ENCODE peak calls at places on chromosomes 13 and 19, in seven cellular contexts. W is PC-9, M is astrocyte, P is heart right ventricle, N is thoracic aorta, Y is AG04449, J is pancreas. Z is an unnamed sample.

GRCh38 chr13:47327856-47328255 is 431.0 kb upstream of the HTR2A start:
- DNase-seq in J (no peak), P (no peak), W (no peak), Y (no peak), N (no peak), M (peak; percentile 67), Z (no peak)

GRCh38 chr19:49741210-49741844 is 21.8 kb downstream of the TSKS start:
- DNase-seq in W (no peak), P (no peak), M (no peak), J (no peak), Y (no peak), N (no peak), Z (peak; percentile 17)

GRCh38 chr13:50127726-50128291 is 112.6 kb downstream of the KCNRG start:
- DNase-seq in Y (no peak), J (no peak), M (no peak), N (no peak), W (no peak), P (no peak), Z (peak; percentile 19)

GRCh38 chr19:15248648-15249559 is 16.7 kb upstream of the EPHX3 start:
- DNase-seq in W (peak; percentile 82), M (peak; percentile 82), N (peak; percentile 64), Y (peak; percentile 75), P (peak; percentile 86), J (peak; percentile 65), Z (peak; percentile 92)

GRCh38 chr13:40352385-40352778 is 314.1 kb downstream of the FOXO1 start:
- DNase-seq in M (no peak), N (peak; percentile 10), J (peak; percentile 40), P (peak; percentile 18), W (no peak), Y (no peak), Z (peak; percentile 45)

GRCh38 chr13:49371943-49372636 is 71.8 kb downstream of the CAB39L start:
- DNase-seq in N (no peak), P (no peak), J (no peak), M (peak; percentile 61), Y (no peak), W (no peak), Z (peak; percentile 41)

GRCh38 chr13:83881917-83882625 is at the start of gene SLITRK1:
- DNase-seq in M (peak; percentile 60), W (no peak), N (no peak), J (peak; percentile 84), Y (no peak), P (peak; percentile 35), Z (peak; percentile 70)

GRCh38 chr19:5037936-5038335 is 69.0 kb downstream of the KDM4B start:
- DNase-seq in J (no peak), M (no peak), P (no peak), Y (no peak), N (no peak), W (no peak), Z (no peak)

GRCh38 chr19:10126213-10126639 is 6.5 kb upstream of the EIF3G start:
- DNase-seq in N (no peak), M (no peak), J (no peak), P (no peak), W (no peak), Y (no peak), Z (no peak)

GRCh38 chr19:3146677-3147100 is 10.9 kb downstream of the GNA15 start:
- DNase-seq in N (no peak), J (no peak), M (no peak), P (peak; percentile 55), Y (no peak), W (peak; percentile 37), Z (no peak)

GRCh38 chr13:75704194-75704941 is 68.2 kb downstream of the LMO7 start:
- DNase-seq in Y (peak; percentile 67), N (no peak), P (no peak), W (no peak), M (peak; percentile 96), J (no peak), Z (peak; percentile 76)

GRCh38 chr19:34365463-34366401 is 736 bp downstream of the GPI start:
- DNase-seq in Y (no peak), P (peak; percentile 52), M (peak; percentile 23), J (peak; percentile 41), N (no peak), W (peak; percentile 35), Z (peak; percentile 46)

GRCh38 chr13:53405616-53406015 is 377.0 kb downstream of the OLFM4 start:
- DNase-seq in P (no peak), J (no peak), N (no peak), M (no peak), W (no peak), Y (no peak), Z (no peak)

GRCh38 chr19:6793411-6793810 is 20.9 kb downstream of the VAV1 start:
- DNase-seq in P (no peak), N (no peak), W (no peak), Y (no peak), J (no peak), M (no peak), Z (no peak)

GRCh38 chr13:49110122-49110831 is 109.9 kb upstream of the MLNR start:
- DNase-seq in N (peak; percentile 16), W (peak; percentile 65), Y (peak; percentile 29), M (peak; percentile 82), P (peak; percentile 64), J (peak; percentile 71), Z (peak; percentile 94)

GRCh38 chr13:63455938-63456337 is 2040.3 kb upstream of the PCDH20 start:
- DNase-seq in N (no peak), W (no peak), M (no peak), P (no peak), Y (no peak), J (no peak), Z (peak; percentile 16)

GRCh38 chr19:49773663-49774305 is 7.0 kb downstream of the AP2A1 start:
- DNase-seq in N (no peak), W (no peak), P (no peak), M (no peak), Y (no peak), J (no peak), Z (no peak)

GRCh38 chr19:7225741-7226140 is 68.5 kb downstream of the INSR start:
- DNase-seq in M (no peak), P (no peak), W (no peak), N (no peak), Y (no peak), J (no peak), Z (no peak)

GRCh38 chr13:77338329-77338728 is 11.4 kb upstream of the MYCBP2 start:
- DNase-seq in N (no peak), Y (no peak), P (no peak), M (no peak), W (no peak), J (no peak), Z (no peak)

GRCh38 chr19:57978586-57979289 is 4.4 kb upstream of the C19orf18 start:
- DNase-seq in Y (no peak), W (no peak), M (no peak), N (no peak), J (no peak), P (no peak), Z (peak; percentile 9)

GRCh38 chr13:100039740-100040139 is 49.2 kb upstream of the PCCA start:
- DNase-seq in J (no peak), M (peak; percentile 2), P (no peak), N (no peak), Y (no peak), W (no peak), Z (peak; percentile 34)

GRCh38 chr19:21466627-21467026 is 38.8 kb upstream of the ZNF429 start:
- DNase-seq in Y (no peak), P (no peak), M (no peak), N (no peak), J (no peak), W (no peak), Z (no peak)

GRCh38 chr19:32498641-32499200 is 82.3 kb upstream of the PDCD5 start:
- DNase-seq in N (no peak), M (no peak), W (no peak), Y (no peak), P (no peak), J (no peak), Z (no peak)

GRCh38 chr19:35458821-35459391 is 10.8 kb downstream of the FFAR2 start:
- DNase-seq in M (no peak), N (no peak), P (no peak), W (no peak), J (peak; percentile 76), Y (no peak), Z (no peak)

GRCh38 chr13:30362005-30362788 is 54.8 kb upstream of the KATNAL1 start:
- DNase-seq in J (no peak), W (no peak), N (no peak), M (no peak), P (no peak), Y (no peak), Z (no peak)
- H3K4me3 ChIP-seq in J (no peak overlapping the region), W (no peak overlapping the region), N (no peak overlapping the region), M (no peak overlapping the region), P (no peak overlapping the region), Y (no peak overlapping the region), Z (no peak overlapping the region)

GRCh38 chr13:101451641-101452040 is 834 bp upstream of the ITGBL1 start:
- DNase-seq in Y (no peak), W (no peak), M (peak; percentile 62), P (no peak), J (no peak), N (no peak), Z (no peak)

GRCh38 chr13:101453784-101454201 is 1.3 kb downstream of the ITGBL1 start:
- DNase-seq in Y (no peak), J (peak; percentile 49), M (no peak), W (peak; percentile 84), P (peak; percentile 14), N (no peak), Z (no peak)

GRCh38 chr13:101450749-101451130 is 1.7 kb upstream of the ITGBL1 start:
- DNase-seq in W (no peak), J (no peak), P (no peak), M (no peak), Y (no peak), N (no peak), Z (no peak)

GRCh38 chr13:101454767-101455166 is 2.3 kb downstream of the ITGBL1 start:
- DNase-seq in W (peak; percentile 25), J (no peak), M (peak; percentile 81), P (no peak), Y (no peak), N (no peak), Z (peak; percentile 40)

GRCh38 chr13:101452519-101453485 is at the start of gene ITGBL1:
- DNase-seq in J (no peak), P (peak; percentile 27), N (no peak), Y (no peak), M (no peak), W (peak; percentile 23), Z (peak; percentile 64)
- TF ChIP-seq CTCF in J (no peak), P (no peak), N (no peak), Y (no peak), M (no peak), W (no peak), Z (peak; percentile 6)

DNA sequence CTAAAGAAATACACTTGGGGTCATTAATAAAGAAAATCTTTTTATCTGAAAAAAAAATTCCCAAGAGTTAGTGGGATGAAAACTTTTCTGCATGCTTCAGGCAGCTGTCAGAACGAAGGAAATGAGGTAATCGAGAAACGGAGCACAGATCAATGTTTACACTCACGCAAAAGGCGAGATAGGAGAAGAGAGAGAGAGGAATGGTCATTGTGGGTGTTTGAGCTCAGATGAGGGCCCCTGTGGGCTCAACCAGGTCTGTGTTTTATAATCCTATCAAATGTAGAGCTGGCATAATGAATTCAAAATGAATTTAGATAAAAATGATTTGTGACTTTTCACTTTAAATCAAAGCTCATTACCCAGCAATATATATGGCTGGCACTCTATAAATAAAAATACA is 6.3 kb upstream of the RXFP2 start:
- DNase-seq in P (no peak), J (no peak), N (no peak), M (peak; percentile 2), W (no peak), Y (no peak), Z (no peak)
- H3K4me3 ChIP-seq in P (no peak overlapping the region), J (no peak overlapping the region), N (peak overlapping the region; percentile 40), M (no peak overlapping the region), W (no peak overlapping the region), Y (no peak overlapping the region), Z (no peak overlapping the region)

GRCh38 chr19:51036519-51036918 is 1.7 kb upstream of the KLK12 start:
- DNase-seq in W (no peak), N (no peak), M (no peak), P (no peak), Y (no peak), J (no peak), Z (no peak)
- TF ChIP-seq CTCF in W (no peak), N (no peak), M (no peak), P (no peak), Y (no peak), J (no peak), Z (no peak)